ENCODE peak calls at places on chromosomes 5 and 9, in four cellular contexts. G, I, F and H are unnamed samples.

GRCh38 chr5:95826949-95827595 is 4.5 kb upstream of the GLRX start:
- DNase-seq in G (no peak), I (peak), F (peak), H (no peak)

GRCh38 chr9:114080773-114081440 is 2.8 kb upstream of the AMBP start:
- DNase-seq in G (no peak), I (peak), F (peak), H (no peak)

GRCh38 chr9:32581512-32582143 is 8.7 kb upstream of the NDUFB6 start:
- DNase-seq in G (peak), I (peak), F (peak), H (peak)

GRCh38 chr9:76342862-76343261 is 51.4 kb downstream of the RFK start:
- DNase-seq in G (no peak), I (no peak), F (no peak), H (no peak)

GRCh38 chr9:98874721-98875255 is 67.3 kb downstream of the GALNT12 start:
- DNase-seq in G (no peak), I (no peak), F (no peak), H (no peak)

GRCh38 chr9:134061688-134062371 is 6.0 kb downstream of the BRD3 start:
- DNase-seq in G (no peak), I (peak), F (no peak), H (no peak)

GRCh38 chr5:110899566-110900412 is 161.0 kb downstream of the SLC25A46 start:
- DNase-seq in G (peak), I (no peak), F (no peak), H (peak)

GRCh38 chr5:146731909-146732659 is 146.5 kb downstream of the PPP2R2B start:
- DNase-seq in G (peak), I (peak), F (no peak), H (peak)

GRCh38 chr9:82124090-82124489 is 135.5 kb downstream of the SPATA31D1 start:
- DNase-seq in G (peak), I (no peak), F (no peak), H (peak)

GRCh38 chr9:79977510-79978197 is 405.9 kb downstream of the TLE4 start:
- DNase-seq in G (peak), I (no peak), F (no peak), H (no peak)

GRCh38 chr5:147384346-147385193 is 125.3 kb downstream of the DPYSL3 start:
- DNase-seq in G (no peak), I (no peak), F (no peak), H (no peak)

GRCh38 chr5:5165541-5166002 is 25.4 kb downstream of the ADAMTS16 start:
- DNase-seq in G (no peak), I (no peak), F (no peak), H (peak)

GRCh38 chr5:65809817-65810531 is 88.0 kb downstream of the NLN start:
- DNase-seq in G (peak), I (peak), F (no peak), H (peak)

GRCh38 chr5:151155149-151155776 is 2.3 kb downstream of the ANXA6 start:
- DNase-seq in G (peak), I (no peak), F (no peak), H (peak)

GRCh38 chr5:168693883-168694282 is 114.7 kb upstream of the PANK3 start:
- DNase-seq in G (no peak), I (no peak), F (no peak), H (no peak)

GRCh38 chr5:181241393-181241975 is 2.2 kb downstream of the RACK1 start:
- DNase-seq in G (peak), I (peak), F (peak), H (peak)

GRCh38 chr5:37043693-37044092 is 167.1 kb downstream of the NIPBL start:
- DNase-seq in G (no peak), I (no peak), F (peak), H (peak)

GRCh38 chr9:5843450-5844249 is 10.7 kb upstream of the ERMP1 start:
- DNase-seq in G (peak), I (peak), F (peak), H (no peak)

GRCh38 chr5:9551567-9551966 is 5.7 kb upstream of the SEMA5A start:
- DNase-seq in G (no peak), I (no peak), F (no peak), H (no peak)

GRCh38 chr5:72108200-72109050 is 1.1 kb downstream of the MAP1B start:
- DNase-seq in G (peak), I (peak), F (peak), H (peak)

GRCh38 chr5:54764691-54765090 is 220.7 kb downstream of the ESM1 start:
- DNase-seq in G (no peak), I (no peak), F (no peak), H (peak)

GRCh38 chr5:171755354-171755821 is 30.2 kb upstream of the SMIM23 start:
- DNase-seq in G (peak), I (no peak), F (peak), H (peak)

GRCh38 chr5:161093105-161093504 is 241.1 kb upstream of the ATP10B start:
- DNase-seq in G (peak), I (no peak), F (no peak), H (peak)

GRCh38 chr5:110757118-110757729 is 18.4 kb downstream of the SLC25A46 start:
- DNase-seq in G (peak), I (peak), F (peak), H (peak)

GRCh38 chr5:141877478-141878185 is 578 bp downstream of the PCDH1 start:
- DNase-seq in G (no peak), I (peak), F (no peak), H (peak)

GRCh38 chr5:122608222-122608621 is 166.7 kb upstream of the SNX2 start:
- DNase-seq in G (no peak), I (no peak), F (no peak), H (no peak)

DNA sequence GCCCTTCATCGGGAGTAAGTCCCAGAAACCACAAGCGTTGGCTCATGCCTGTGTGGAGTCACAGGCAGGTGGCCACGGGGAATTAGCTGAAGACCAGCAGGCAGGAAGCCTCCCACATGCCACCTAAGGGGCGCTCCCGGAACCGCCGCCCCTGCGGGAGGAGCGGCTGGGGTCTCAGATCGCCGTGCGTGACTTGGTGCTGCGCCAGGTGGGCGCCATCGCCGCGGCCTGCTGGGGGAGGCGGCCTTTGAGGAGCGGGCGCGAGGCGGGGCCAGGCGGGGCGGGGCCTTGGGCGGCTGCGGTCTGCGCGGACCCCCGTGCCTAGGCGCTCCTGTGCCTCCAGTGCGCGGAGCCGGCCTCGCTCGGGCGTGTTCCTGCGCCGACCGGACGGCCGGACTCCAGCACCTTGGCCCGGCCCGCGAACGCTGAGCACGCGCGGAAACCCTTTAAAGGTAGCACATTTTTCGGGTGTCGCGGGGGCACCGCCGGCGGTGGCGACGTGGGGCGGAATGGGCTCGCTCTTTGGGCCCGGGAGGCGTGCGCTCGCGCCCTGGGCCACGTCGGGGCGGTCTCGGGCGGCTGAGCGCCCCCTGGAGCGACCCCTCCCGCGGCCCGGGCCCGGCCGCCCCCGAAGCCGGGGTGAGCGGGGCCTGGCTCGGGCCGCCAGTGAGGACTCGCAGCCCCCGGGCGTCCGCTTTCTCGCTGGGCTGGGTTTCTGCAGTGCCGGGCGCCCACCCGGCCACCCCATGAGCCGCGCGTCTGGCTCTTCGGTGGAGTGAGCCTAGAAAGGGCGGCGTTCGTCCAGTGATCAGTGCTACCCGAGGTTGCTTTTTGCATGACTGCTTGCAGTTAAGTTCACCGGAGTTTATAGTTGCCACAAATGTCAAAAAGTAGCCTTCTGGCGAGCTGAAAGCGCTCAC is 24.5 kb downstream of the LECT2 start:
- DNase-seq in G (no peak), I (peak), F (peak), H (peak)
- H2AFZ ChIP-seq in G (no peak), I (peak), F (no peak), H (peak)

GRCh38 chr5:1762878-1763547 is 36.6 kb downstream of the MRPL36 start:
- DNase-seq in G (peak), I (no peak), F (no peak), H (no peak)
- H2AFZ ChIP-seq in G (no peak), I (no peak), F (no peak), H (peak)

GRCh38 chr5:134502259-134502658 is 23.2 kb upstream of the JADE2 start:
- DNase-seq in G (no peak), I (no peak), F (no peak), H (no peak)
- H2AFZ ChIP-seq in G (no peak), I (no peak), F (no peak), H (no peak)

GRCh38 chr9:136728548-136729123 is 14.1 kb downstream of the LCN10 start:
- DNase-seq in G (peak), I (no peak), F (no peak), H (peak)
- H2AFZ ChIP-seq in G (peak), I (peak), F (no peak), H (peak)

GRCh38 chr5:158816306-158816705 is 283.4 kb downstream of the EBF1 start:
- DNase-seq in G (no peak), I (no peak), F (no peak), H (no peak)
- H2AFZ ChIP-seq in G (no peak), I (no peak), F (no peak), H (no peak)

DNA sequence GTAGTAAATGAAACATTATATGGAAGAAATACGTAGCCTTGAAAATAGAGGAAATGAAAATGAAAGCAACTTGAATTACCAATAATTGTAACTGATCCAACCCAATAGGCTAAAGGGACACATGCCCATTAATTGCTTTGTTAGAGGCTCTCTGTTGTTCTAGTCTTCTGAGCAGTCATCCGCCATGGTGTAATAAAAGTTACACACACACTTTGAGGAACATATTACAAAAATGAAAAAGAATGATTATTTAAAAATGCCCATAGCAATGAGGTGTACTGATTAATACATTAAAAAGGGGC is 119.2 kb upstream of the CD180 start:
- DNase-seq in G (no peak), I (no peak), F (no peak), H (no peak)
- H2AFZ ChIP-seq in G (peak), I (no peak), F (no peak), H (peak)

GRCh38 chr9:93451762-93452709 is 551 bp downstream of the FAM120A start:
- DNase-seq in G (peak), I (peak), F (peak), H (peak)
- H2AFZ ChIP-seq in G (peak), I (peak), F (no peak), H (peak)

GRCh38 chr9:130732793-130733221 is 39.2 kb downstream of the EXOSC2 start:
- DNase-seq in G (peak), I (no peak), F (no peak), H (no peak)
- H2AFZ ChIP-seq in G (no peak), I (no peak), F (no peak), H (no peak)

GRCh38 chr9:19440376-19440775 is 31.6 kb downstream of the ACER2 start:
- DNase-seq in G (no peak), I (no peak), F (no peak), H (no peak)

GRCh38 chr9:19445452-19445851 is 36.6 kb downstream of the ACER2 start:
- DNase-seq in G (no peak), I (no peak), F (no peak), H (no peak)

GRCh38 chr9:19442240-19442639 is 33.4 kb downstream of the ACER2 start:
- DNase-seq in G (no peak), I (no peak), F (no peak), H (no peak)

GRCh38 chr9:19440823-19441580 is 32.2 kb downstream of the ACER2 start:
- DNase-seq in G (no peak), I (no peak), F (no peak), H (peak)

GRCh38 chr9:19441730-19442129 is 32.9 kb downstream of the ACER2 start:
- DNase-seq in G (no peak), I (no peak), F (no peak), H (no peak)
- H2AFZ ChIP-seq in G (no peak), I (no peak), F (no peak), H (no peak)

DNA sequence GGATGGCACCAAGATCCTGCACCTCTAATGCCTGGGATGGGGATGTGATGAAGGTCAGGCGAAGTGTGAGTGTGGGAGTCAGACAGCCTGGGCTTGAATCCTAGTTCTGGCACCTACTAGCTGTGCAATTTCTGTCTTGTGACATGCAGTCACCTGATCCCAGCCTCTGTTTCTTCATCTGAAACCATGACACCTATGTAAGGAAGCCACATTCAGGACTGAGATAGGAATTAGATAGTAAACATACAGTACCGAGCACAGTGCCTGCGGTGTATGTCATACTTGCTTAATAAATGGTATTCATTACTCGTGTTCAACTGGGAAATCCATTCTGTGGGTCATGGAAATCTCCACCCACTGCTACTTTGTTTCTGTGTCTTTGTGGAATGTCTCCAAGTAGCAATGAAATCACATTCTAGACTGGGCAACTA is 140.6 kb upstream of the STC2 start:
- DNase-seq in G (no peak), I (no peak), F (no peak), H (peak)
- H2AFZ ChIP-seq in G (no peak), I (no peak), F (no peak), H (no peak)